ENCODE peak calls at places on chromosome 1, in four cellular contexts. B is H1, U is mesenchymal stem cell, G is neuronal stem cell. C is an unnamed sample.

GRCh38 chr1:76285578-76286135 is 211.1 kb downstream of the ST6GALNAC3 start:
- DNase-seq in G (no peak), B (no peak), U (no peak), C (no peak)

GRCh38 chr1:115184951-115185331 is 95.6 kb upstream of the TSPAN2 start:
- DNase-seq in B (no peak), U (peak; percentile 85), G (no peak), C (no peak)

GRCh38 chr1:160127865-160128523 is 12.4 kb downstream of the ATP1A2 start:
- DNase-seq in U (peak; percentile 79), G (no peak), B (no peak), C (no peak)

GRCh38 chr1:39132505-39133339 is 71.8 kb upstream of the MACF1 start:
- DNase-seq in B (peak; percentile 78), G (peak; percentile 74), U (peak; percentile 81), C (peak; percentile 97)

GRCh38 chr1:219567341-219567947 is 45.5 kb downstream of the ZC3H11B start:
- DNase-seq in G (no peak), U (peak; percentile 61), B (no peak), C (peak; percentile 47)

GRCh38 chr1:1630965-1631792 is 794 bp upstream of the MMP23B start:
- DNase-seq in G (no peak), B (peak; percentile 70), U (peak; percentile 37), C (peak; percentile 46)

GRCh38 chr1:196148367-196148970 is 459.8 kb downstream of the KCNT2 start:
- DNase-seq in B (no peak), G (no peak), U (peak; percentile 55), C (peak; percentile 29)

GRCh38 chr1:44632511-44633072 is 41.7 kb downstream of the TMEM53 start:
- DNase-seq in G (no peak), B (no peak), U (peak; percentile 46), C (peak; percentile 85)

GRCh38 chr1:159881930-159882839 is 17.8 kb downstream of the CFAP45 start:
- DNase-seq in G (no peak), B (no peak), U (peak; percentile 95), C (no peak)

GRCh38 chr1:8448906-8449661 is 131.2 kb downstream of the SLC45A1 start:
- DNase-seq in B (no peak), U (peak; percentile 73), G (no peak), C (no peak)

GRCh38 chr1:154759196-154759595 is 110.9 kb downstream of the KCNN3 start:
- DNase-seq in B (no peak), G (no peak), U (no peak), C (no peak)

GRCh38 chr1:234987415-234988159 is 141.1 kb downstream of the TOMM20 start:
- DNase-seq in B (peak; percentile 57), G (peak; percentile 58), U (peak; percentile 97), C (peak; percentile 98)

GRCh38 chr1:25073640-25074270 is 143.7 kb upstream of the RUNX3 start:
- DNase-seq in B (no peak), U (no peak), G (no peak), C (peak; percentile 30)

GRCh38 chr1:25079048-25079447 is 149.0 kb upstream of the RUNX3 start:
- DNase-seq in G (no peak), B (no peak), U (no peak), C (no peak)

GRCh38 chr1:25074326-25074725 is 144.2 kb upstream of the RUNX3 start:
- DNase-seq in G (no peak), B (no peak), U (no peak), C (no peak)

GRCh38 chr1:25072461-25072860 is 142.4 kb upstream of the RUNX3 start:
- DNase-seq in B (no peak), G (no peak), U (no peak), C (no peak)

DNA sequence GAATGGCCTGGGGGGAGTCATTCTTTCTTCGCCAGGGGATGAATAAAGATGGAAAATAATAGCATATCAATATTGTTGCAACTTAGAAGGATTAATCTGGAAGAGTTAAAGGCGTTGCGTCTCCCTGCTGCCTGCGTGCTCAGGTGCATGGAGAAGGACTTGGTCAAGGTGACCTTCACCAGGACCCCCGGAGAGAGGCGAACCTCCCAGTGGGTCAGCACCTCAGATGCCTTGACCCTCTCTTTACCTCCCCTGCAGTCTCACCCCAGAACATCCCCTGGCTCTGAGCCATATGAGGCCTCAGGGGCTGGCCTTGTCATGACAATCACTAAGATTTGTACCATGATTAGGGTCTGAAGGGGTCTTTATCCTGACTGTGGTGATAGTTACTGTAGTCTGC is 144.8 kb upstream of the RUNX3 start:
- DNase-seq in U (no peak), B (no peak), G (no peak), C (no peak)
- H3K4me1 ChIP-seq in U (no peaks in the 10 kb centered on the region), B (no peaks in the 10 kb centered on the region), G (no peaks in the 10 kb centered on the region), C (no peaks in the 10 kb centered on the region)

GRCh38 chr1:37808369-37809319 is 636 bp upstream of the YRDC start:
- DNase-seq in G (peak; percentile 37), B (peak; percentile 84), U (peak; percentile 89), C (peak; percentile 47)
- H2AK5ac ChIP-seq in G (no peak overlapping the region), B (no peak overlapping the region), U (peak overlapping the region; percentile 52), C (no peak overlapping the region)

DNA sequence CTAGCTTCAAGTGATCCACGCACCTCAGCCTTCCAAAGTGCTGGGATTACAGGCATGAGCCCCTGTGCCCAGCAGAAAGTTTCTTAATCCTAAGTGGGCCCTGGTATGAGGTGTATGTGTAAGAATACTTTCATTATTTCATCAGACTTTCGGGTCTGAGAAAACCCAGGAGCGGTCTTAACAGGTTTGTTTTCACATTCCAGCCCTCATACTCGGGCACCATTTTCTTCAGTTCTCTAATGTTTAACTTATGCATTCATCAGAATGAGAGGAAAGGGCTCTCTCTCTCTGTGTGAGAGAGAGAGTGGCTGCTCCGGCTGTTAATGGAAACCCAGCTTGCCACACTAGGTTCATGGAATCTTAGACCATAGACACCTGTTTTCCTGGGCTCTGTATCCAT is 4.2 kb upstream of the PADI1 start:
- DNase-seq in B (no peak), U (no peak), G (no peak), C (no peak)
- H3K4me1 ChIP-seq in B (no peaks in the 10 kb centered on the region), U (peaks cover 28% of the 10 kb centered on the region), G (peaks cover 9% of the 10 kb centered on the region), C (peaks cover 2% of the 10 kb centered on the region)

DNA sequence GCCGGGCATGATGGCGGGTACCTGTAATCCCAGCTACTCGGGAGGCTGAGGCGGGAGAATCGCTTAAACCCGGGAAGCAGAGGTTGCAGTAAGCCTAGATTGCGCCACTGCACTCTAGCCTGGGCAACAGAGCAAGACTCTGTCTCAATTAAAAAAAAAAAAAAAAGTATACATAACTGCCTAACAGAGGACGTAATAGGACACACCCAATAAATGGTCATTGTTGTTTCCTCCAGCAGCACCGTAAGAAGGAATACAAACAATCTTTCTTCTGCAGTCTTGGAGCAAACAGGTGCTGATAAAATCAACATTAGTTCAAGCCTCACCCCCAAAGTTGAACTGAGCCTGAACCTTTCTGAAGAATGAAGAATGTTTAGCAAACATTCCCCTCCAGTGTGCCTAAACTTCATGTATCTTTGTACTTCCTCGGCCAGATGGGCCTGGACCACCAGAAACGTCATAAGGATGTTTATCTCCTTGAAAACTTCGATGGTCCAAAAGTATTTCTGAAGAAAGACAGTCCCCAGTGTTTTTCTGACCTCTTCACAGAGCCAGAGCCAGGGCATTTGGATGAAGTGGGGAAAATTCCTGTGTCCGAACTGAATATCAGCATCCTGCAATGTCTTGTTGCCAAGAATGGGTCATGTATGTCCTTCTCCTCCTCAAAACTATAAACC is 136.8 kb upstream of the F3 start:
- DNase-seq in U (no peak), B (no peak), G (no peak), C (no peak)
- H2AK5ac ChIP-seq in U (no peak overlapping the region), B (no peak overlapping the region), G (no peak overlapping the region), C (no peak overlapping the region)

GRCh38 chr1:41423511-41424191 is 60.8 kb downstream of the EDN2 start:
- DNase-seq in U (no peak), G (no peak), B (peak; percentile 79), C (no peak)
- H3K4me1 ChIP-seq in U (peaks cover 24% of the 10 kb centered on the region), G (peaks cover 4% of the 10 kb centered on the region), B (peaks cover 2% of the 10 kb centered on the region), C (no peaks in the 10 kb centered on the region)

GRCh38 chr1:201902198-201902597 is 13.5 kb downstream of the SHISA4 start:
- DNase-seq in U (peak; percentile 52), B (no peak), G (no peak), C (no peak)
- H2AK5ac ChIP-seq in U (no peak overlapping the region), B (no peak overlapping the region), G (no peak overlapping the region), C (no peak overlapping the region)

GRCh38 chr1:19430121-19431068 is 54.9 kb downstream of the CAPZB start:
- DNase-seq in B (no peak), U (peak; percentile 88), G (no peak), C (no peak)
- H3K4me1 ChIP-seq in B (no peaks in the 10 kb centered on the region), U (peaks cover 26% of the 10 kb centered on the region), G (peaks cover 7% of the 10 kb centered on the region), C (no peaks in the 10 kb centered on the region)

GRCh38 chr1:53094533-53094919 is 32.5 kb downstream of the PODN start:
- DNase-seq in B (no peak), U (no peak), G (no peak), C (no peak)
- H2AK5ac ChIP-seq in B (no peak overlapping the region), U (no peak overlapping the region), G (no peak overlapping the region), C (no peak overlapping the region)

C was measured in mesendoderm.